ENCODE peak calls at places on chromosome 20, in ten cellular contexts. One of them, this sample, is unnamed. For H3K4me1, the result is how much of the 10 kb centered on the place peaks cover.

GRCh38 chr20:43444107-43444506 is 13.6 kb upstream of the SRSF6 start:
- DNase-seq in IMR-90: no peak
- DNase-seq in lower lobe of right lung: no peak
- DNase-seq in Panc1: no peak
- DNase-seq in adrenal gland: no peak
- DNase-seq in uterus: no peak
- DNase-seq in right lobe of liver: no peak
- DNase-seq in prostate gland: no peak
- DNase-seq in mammary epithelial cell: no peak
- DNase-seq in left ventricle myocardium inferior: no peak
- DNase-seq in this sample: no peak

GRCh38 chr20:33791959-33792597 is 19.1 kb upstream of the CHMP4B start:
- DNase-seq in IMR-90: peak
- DNase-seq in lower lobe of right lung: peak
- DNase-seq in Panc1: no peak
- DNase-seq in adrenal gland: peak
- DNase-seq in uterus: peak
- DNase-seq in right lobe of liver: no peak
- DNase-seq in prostate gland: no peak
- DNase-seq in mammary epithelial cell: no peak
- DNase-seq in left ventricle myocardium inferior: no peak
- DNase-seq in this sample: no peak

GRCh38 chr20:43987531-43987930 is 72.9 kb downstream of the TOX2 start:
- DNase-seq in IMR-90: no peak
- DNase-seq in lower lobe of right lung: no peak
- DNase-seq in Panc1: no peak
- DNase-seq in adrenal gland: no peak
- DNase-seq in uterus: no peak
- DNase-seq in right lobe of liver: no peak
- DNase-seq in prostate gland: no peak
- DNase-seq in mammary epithelial cell: no peak
- DNase-seq in left ventricle myocardium inferior: no peak
- DNase-seq in this sample: no peak

GRCh38 chr20:48751871-48752270 is 75.9 kb downstream of the PREX1 start:
- DNase-seq in IMR-90: no peak
- DNase-seq in lower lobe of right lung: no peak
- DNase-seq in Panc1: no peak
- DNase-seq in adrenal gland: no peak
- DNase-seq in uterus: no peak
- DNase-seq in right lobe of liver: no peak
- DNase-seq in prostate gland: no peak
- DNase-seq in mammary epithelial cell: no peak
- DNase-seq in left ventricle myocardium inferior: no peak
- DNase-seq in this sample: no peak

GRCh38 chr20:49595811-49596545 is 28.0 kb upstream of the PTGIS start:
- DNase-seq in IMR-90: peak
- DNase-seq in lower lobe of right lung: no peak
- DNase-seq in Panc1: no peak
- DNase-seq in adrenal gland: no peak
- DNase-seq in uterus: peak
- DNase-seq in right lobe of liver: no peak
- DNase-seq in prostate gland: no peak
- DNase-seq in mammary epithelial cell: no peak
- DNase-seq in left ventricle myocardium inferior: no peak
- DNase-seq in this sample: no peak

GRCh38 chr20:36196676-36197075 is 39.6 kb upstream of the AAR2 start:
- DNase-seq in IMR-90: no peak
- DNase-seq in lower lobe of right lung: no peak
- DNase-seq in Panc1: no peak
- DNase-seq in adrenal gland: peak
- DNase-seq in uterus: no peak
- DNase-seq in right lobe of liver: no peak
- DNase-seq in prostate gland: no peak
- DNase-seq in mammary epithelial cell: no peak
- DNase-seq in left ventricle myocardium inferior: peak
- DNase-seq in this sample: no peak

GRCh38 chr20:24096256-24096655 is 107.7 kb upstream of the GGTLC1 start:
- DNase-seq in IMR-90: no peak
- DNase-seq in lower lobe of right lung: no peak
- DNase-seq in Panc1: no peak
- DNase-seq in adrenal gland: no peak
- DNase-seq in uterus: no peak
- DNase-seq in right lobe of liver: no peak
- DNase-seq in prostate gland: no peak
- DNase-seq in mammary epithelial cell: no peak
- DNase-seq in left ventricle myocardium inferior: no peak
- DNase-seq in this sample: no peak

GRCh38 chr20:18999076-18999475 is 185.5 kb downstream of the SCP2D1 start:
- DNase-seq in IMR-90: no peak
- DNase-seq in lower lobe of right lung: no peak
- DNase-seq in Panc1: no peak
- DNase-seq in adrenal gland: no peak
- DNase-seq in uterus: no peak
- DNase-seq in right lobe of liver: no peak
- DNase-seq in prostate gland: no peak
- DNase-seq in mammary epithelial cell: no peak
- DNase-seq in left ventricle myocardium inferior: no peak
- DNase-seq in this sample: peak

GRCh38 chr20:10263385-10264165 is 44.9 kb downstream of the SNAP25 start:
- DNase-seq in IMR-90: peak
- DNase-seq in lower lobe of right lung: no peak
- DNase-seq in Panc1: no peak
- DNase-seq in adrenal gland: no peak
- DNase-seq in uterus: no peak
- DNase-seq in right lobe of liver: peak
- DNase-seq in prostate gland: no peak
- DNase-seq in mammary epithelial cell: no peak
- DNase-seq in left ventricle myocardium inferior: no peak
- DNase-seq in this sample: no peak

GRCh38 chr20:50918403-50918802 is 12.8 kb downstream of the ADNP start:
- DNase-seq in IMR-90: peak
- DNase-seq in lower lobe of right lung: no peak
- DNase-seq in Panc1: no peak
- DNase-seq in adrenal gland: no peak
- DNase-seq in uterus: no peak
- DNase-seq in right lobe of liver: no peak
- DNase-seq in prostate gland: no peak
- DNase-seq in mammary epithelial cell: no peak
- DNase-seq in left ventricle myocardium inferior: no peak
- DNase-seq in this sample: no peak

GRCh38 chr20:50915424-50915823 is 15.8 kb downstream of the ADNP start:
- DNase-seq in IMR-90: peak
- DNase-seq in lower lobe of right lung: no peak
- DNase-seq in Panc1: no peak
- DNase-seq in adrenal gland: no peak
- DNase-seq in uterus: no peak
- DNase-seq in right lobe of liver: no peak
- DNase-seq in prostate gland: no peak
- DNase-seq in mammary epithelial cell: peak
- DNase-seq in left ventricle myocardium inferior: no peak
- DNase-seq in this sample: no peak

GRCh38 chr20:50919567-50919966 is 11.7 kb downstream of the ADNP start:
- DNase-seq in IMR-90: peak
- DNase-seq in lower lobe of right lung: peak
- DNase-seq in Panc1: no peak
- DNase-seq in adrenal gland: peak
- DNase-seq in uterus: peak
- DNase-seq in right lobe of liver: no peak
- DNase-seq in prostate gland: peak
- DNase-seq in mammary epithelial cell: peak
- DNase-seq in left ventricle myocardium inferior: no peak
- DNase-seq in this sample: peak

GRCh38 chr20:50916257-50916656 is 15.0 kb downstream of the ADNP start:
- DNase-seq in IMR-90: peak
- DNase-seq in lower lobe of right lung: no peak
- DNase-seq in Panc1: no peak
- DNase-seq in adrenal gland: no peak
- DNase-seq in uterus: no peak
- DNase-seq in right lobe of liver: no peak
- DNase-seq in prostate gland: peak
- DNase-seq in mammary epithelial cell: peak
- DNase-seq in left ventricle myocardium inferior: no peak
- DNase-seq in this sample: no peak

DNA sequence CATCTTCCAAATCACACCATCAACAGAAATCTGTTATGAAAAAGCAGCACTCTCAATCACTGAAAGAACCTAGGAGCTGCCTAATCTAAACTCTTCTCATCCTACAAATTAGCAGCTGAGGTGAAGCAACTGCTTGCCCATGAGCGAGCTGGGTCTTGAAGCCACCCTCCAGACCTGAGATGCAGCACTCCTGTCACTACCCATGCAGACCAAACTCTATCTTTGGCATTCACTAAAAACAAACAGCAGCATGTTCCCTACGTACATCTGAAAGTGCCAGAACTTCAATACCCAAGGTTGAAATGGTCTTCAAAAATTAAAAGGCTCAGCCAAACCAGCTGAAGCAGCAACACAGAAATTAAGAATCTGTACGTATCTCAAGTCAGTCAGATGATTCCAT is 14.3 kb downstream of the ADNP start:
- DNase-seq in IMR-90: no peak
- DNase-seq in lower lobe of right lung: no peak
- DNase-seq in Panc1: no peak
- DNase-seq in adrenal gland: no peak
- DNase-seq in uterus: no peak
- DNase-seq in right lobe of liver: no peak
- DNase-seq in prostate gland: no peak
- DNase-seq in mammary epithelial cell: no peak
- DNase-seq in left ventricle myocardium inferior: no peak
- DNase-seq in this sample: no peak
- H3K4me1 ChIP-seq in IMR-90: under half
- H3K4me1 ChIP-seq in lower lobe of right lung: half or more
- H3K4me1 ChIP-seq in Panc1: under half
- H3K4me1 ChIP-seq in adrenal gland: under half
- H3K4me1 ChIP-seq in uterus: under half
- H3K4me1 ChIP-seq in right lobe of liver: under half
- H3K4me1 ChIP-seq in prostate gland: under half
- H3K4me1 ChIP-seq in mammary epithelial cell: under half
- H3K4me1 ChIP-seq in left ventricle myocardium inferior: half or more
- H3K4me1 ChIP-seq in this sample: under half

GRCh38 chr20:62678553-62678952 is 30.1 kb upstream of the NTSR1 start:
- DNase-seq in IMR-90: no peak
- DNase-seq in lower lobe of right lung: no peak
- DNase-seq in Panc1: no peak
- DNase-seq in adrenal gland: no peak
- DNase-seq in uterus: no peak
- DNase-seq in right lobe of liver: no peak
- DNase-seq in prostate gland: no peak
- DNase-seq in mammary epithelial cell: no peak
- DNase-seq in left ventricle myocardium inferior: no peak
- DNase-seq in this sample: no peak

GRCh38 chr20:62683136-62683535 is 25.5 kb upstream of the NTSR1 start:
- DNase-seq in IMR-90: no peak
- DNase-seq in lower lobe of right lung: no peak
- DNase-seq in Panc1: no peak
- DNase-seq in adrenal gland: no peak
- DNase-seq in uterus: no peak
- DNase-seq in right lobe of liver: no peak
- DNase-seq in prostate gland: no peak
- DNase-seq in mammary epithelial cell: no peak
- DNase-seq in left ventricle myocardium inferior: no peak
- DNase-seq in this sample: no peak

GRCh38 chr20:62677678-62678077 is 31.0 kb upstream of the NTSR1 start:
- DNase-seq in IMR-90: no peak
- DNase-seq in lower lobe of right lung: no peak
- DNase-seq in Panc1: no peak
- DNase-seq in adrenal gland: no peak
- DNase-seq in uterus: no peak
- DNase-seq in right lobe of liver: no peak
- DNase-seq in prostate gland: no peak
- DNase-seq in mammary epithelial cell: no peak
- DNase-seq in left ventricle myocardium inferior: no peak
- DNase-seq in this sample: no peak

GRCh38 chr20:62676976-62677375 is 31.7 kb upstream of the NTSR1 start:
- DNase-seq in IMR-90: no peak
- DNase-seq in lower lobe of right lung: no peak
- DNase-seq in Panc1: no peak
- DNase-seq in adrenal gland: no peak
- DNase-seq in uterus: no peak
- DNase-seq in right lobe of liver: no peak
- DNase-seq in prostate gland: no peak
- DNase-seq in mammary epithelial cell: no peak
- DNase-seq in left ventricle myocardium inferior: no peak
- DNase-seq in this sample: no peak

GRCh38 chr20:62679978-62680589 is 28.6 kb upstream of the NTSR1 start:
- DNase-seq in IMR-90: no peak
- DNase-seq in lower lobe of right lung: no peak
- DNase-seq in Panc1: no peak
- DNase-seq in adrenal gland: no peak
- DNase-seq in uterus: no peak
- DNase-seq in right lobe of liver: no peak
- DNase-seq in prostate gland: no peak
- DNase-seq in mammary epithelial cell: no peak
- DNase-seq in left ventricle myocardium inferior: no peak
- DNase-seq in this sample: no peak
- TF ChIP-seq CTCF in IMR-90: no peak
- TF ChIP-seq CTCF in lower lobe of right lung: no peak
- TF ChIP-seq CTCF in Panc1: no peak
- TF ChIP-seq CTCF in adrenal gland: no peak
- TF ChIP-seq CTCF in uterus: no peak
- TF ChIP-seq CTCF in right lobe of liver: no peak
- TF ChIP-seq CTCF in prostate gland: no peak
- TF ChIP-seq CTCF in mammary epithelial cell: no peak
- TF ChIP-seq CTCF in left ventricle myocardium inferior: no peak
- TF ChIP-seq CTCF in this sample: no peak

DNA sequence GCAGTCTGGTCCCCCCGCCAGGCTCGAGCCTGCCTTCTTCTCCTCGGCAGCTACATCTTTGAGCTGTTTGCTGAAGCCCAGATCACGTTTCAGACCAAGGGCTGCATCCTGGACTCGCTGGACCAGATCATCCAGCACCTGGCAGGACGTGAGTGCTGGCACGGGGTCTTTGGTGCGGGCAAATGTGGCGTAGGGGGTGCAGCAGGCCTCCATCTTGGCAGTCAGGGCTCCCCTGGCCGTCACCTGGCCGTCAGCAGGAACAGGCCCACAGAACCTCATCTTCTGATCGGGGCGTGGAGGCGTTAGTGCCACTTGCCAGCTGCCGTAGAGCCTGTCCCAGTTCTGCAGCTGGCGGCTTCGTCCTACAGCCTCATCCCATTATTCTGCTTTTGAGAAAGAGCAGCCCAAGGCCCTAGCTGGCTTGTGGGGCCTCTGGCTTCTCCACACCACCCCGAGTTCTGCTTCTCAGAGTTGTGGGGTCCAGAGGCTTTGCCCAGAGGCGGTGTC is 16.6 kb upstream of the TNFRSF6B start:
- DNase-seq in IMR-90: no peak
- DNase-seq in lower lobe of right lung: no peak
- DNase-seq in Panc1: no peak
- DNase-seq in adrenal gland: no peak
- DNase-seq in uterus: no peak
- DNase-seq in right lobe of liver: no peak
- DNase-seq in prostate gland: no peak
- DNase-seq in mammary epithelial cell: no peak
- DNase-seq in left ventricle myocardium inferior: no peak
- DNase-seq in this sample: no peak
- H3K4me1 ChIP-seq in IMR-90: under half
- H3K4me1 ChIP-seq in lower lobe of right lung: under half
- H3K4me1 ChIP-seq in Panc1: under half
- H3K4me1 ChIP-seq in adrenal gland: under half
- H3K4me1 ChIP-seq in uterus: under half
- H3K4me1 ChIP-seq in right lobe of liver: under half
- H3K4me1 ChIP-seq in prostate gland: under half
- H3K4me1 ChIP-seq in mammary epithelial cell: under half
- H3K4me1 ChIP-seq in left ventricle myocardium inferior: under half
- H3K4me1 ChIP-seq in this sample: under half

GRCh38 chr20:62624325-62624690 is 18.0 kb upstream of the SLCO4A1 start:
- DNase-seq in IMR-90: no peak
- DNase-seq in lower lobe of right lung: no peak
- DNase-seq in Panc1: no peak
- DNase-seq in adrenal gland: no peak
- DNase-seq in uterus: no peak
- DNase-seq in right lobe of liver: no peak
- DNase-seq in prostate gland: no peak
- DNase-seq in mammary epithelial cell: no peak
- DNase-seq in left ventricle myocardium inferior: no peak
- DNase-seq in this sample: no peak
- TF ChIP-seq CTCF in IMR-90: no peak
- TF ChIP-seq CTCF in lower lobe of right lung: no peak
- TF ChIP-seq CTCF in Panc1: peak
- TF ChIP-seq CTCF in adrenal gland: no peak
- TF ChIP-seq CTCF in uterus: no peak
- TF ChIP-seq CTCF in right lobe of liver: no peak
- TF ChIP-seq CTCF in prostate gland: no peak
- TF ChIP-seq CTCF in mammary epithelial cell: no peak
- TF ChIP-seq CTCF in left ventricle myocardium inferior: no peak
- TF ChIP-seq CTCF in this sample: no peak